ENCODE peak calls at places on chromosomes 12 and 14, in four cellular contexts. U is IMR-90, X is H9, H is H1. D is an unnamed sample.

GRCh38 chr12:46569826-46570390 is 197.3 kb upstream of the SLC38A2 start:
- DNase-seq in U (no peak), X (no peak), H (no peak), D (no peak)

GRCh38 chr12:46267618-46268348 is 1.1 kb downstream of the SLC38A1 start:
- DNase-seq in U (peak), X (no peak), H (no peak), D (no peak)

GRCh38 chr14:52422650-52423356 is 108.7 kb downstream of the PTGER2 start:
- DNase-seq in U (no peak), X (no peak), H (no peak), D (no peak)

GRCh38 chr12:39412210-39412609 is 30.7 kb downstream of the KIF21A start:
- DNase-seq in U (no peak), X (peak), H (peak), D (no peak)

GRCh38 chr12:78181544-78182162 is 351.0 kb downstream of the NAV3 start:
- DNase-seq in U (peak), X (no peak), H (no peak), D (peak)

GRCh38 chr12:93415723-93416464 is 25.9 kb downstream of the UBE2N start:
- DNase-seq in U (peak), X (no peak), H (no peak), D (no peak)

GRCh38 chr12:29207120-29207519 is 58.0 kb downstream of the FAR2 start:
- DNase-seq in U (no peak), X (no peak), H (no peak), D (peak)

GRCh38 chr12:114274131-114274530 is 131.8 kb downstream of the TBX5 start:
- DNase-seq in U (no peak), X (no peak), H (no peak), D (no peak)

GRCh38 chr14:30267141-30267540 is 291.8 kb upstream of the G2E3 start:
- DNase-seq in U (peak), X (no peak), H (no peak), D (no peak)

GRCh38 chr12:50062733-50063452 is 5.5 kb downstream of the ASIC1 start:
- DNase-seq in U (peak), X (no peak), H (no peak), D (no peak)

GRCh38 chr14:102971836-102972606 is 49.6 kb downstream of the AMN start:
- DNase-seq in U (no peak), X (no peak), H (no peak), D (no peak)

GRCh38 chr12:111437816-111438454 is 32.2 kb downstream of the SH2B3 start:
- DNase-seq in U (peak), X (no peak), H (no peak), D (peak)

GRCh38 chr14:90576581-90576980 is 179.8 kb downstream of the CALM1 start:
- DNase-seq in U (peak), X (no peak), H (no peak), D (no peak)

GRCh38 chr14:55746533-55746932 is 166.5 kb downstream of the KTN1 start:
- DNase-seq in U (peak), X (no peak), H (no peak), D (no peak)

GRCh38 chr12:48999371-49000131 is at the start of gene DDN:
- DNase-seq in U (peak), X (peak), H (no peak), D (no peak)

GRCh38 chr14:64569108-64570045 is 19.6 kb downstream of the PPP1R36 start:
- DNase-seq in U (peak), X (no peak), H (no peak), D (peak)

GRCh38 chr12:22083167-22083566 is 37.1 kb downstream of the CMAS start:
- DNase-seq in U (peak), X (no peak), H (no peak), D (no peak)

GRCh38 chr14:47442206-47442605 is 233.2 kb downstream of the MDGA2 start:
- DNase-seq in U (no peak), X (peak), H (peak), D (peak)

GRCh38 chr14:68899033-68899603 is 80.0 kb downstream of the ACTN1 start:
- DNase-seq in U (no peak), X (no peak), H (no peak), D (no peak)

GRCh38 chr14:24673534-24674203 is 39.7 kb upstream of the GZMB start:
- DNase-seq in U (no peak), X (no peak), H (no peak), D (no peak)

GRCh38 chr14:68958553-68958952 is 20.5 kb downstream of the ACTN1 start:
- DNase-seq in U (peak), X (no peak), H (no peak), D (no peak)

GRCh38 chr12:94286580-94287244 is 138.3 kb downstream of the PLXNC1 start:
- DNase-seq in U (no peak), X (no peak), H (no peak), D (no peak)

GRCh38 chr14:91369628-91370445 is 47.8 kb downstream of the CCDC88C start:
- DNase-seq in U (no peak), X (no peak), H (no peak), D (no peak)

GRCh38 chr12:108837680-108838079 is 19.7 kb downstream of the SSH1 start:
- DNase-seq in U (no peak), X (no peak), H (no peak), D (no peak)

GRCh38 chr12:108838194-108839010 is 19.0 kb downstream of the SSH1 start:
- DNase-seq in U (peak), X (peak), H (peak), D (peak)

GRCh38 chr12:108840605-108841328 is 16.6 kb downstream of the SSH1 start:
- DNase-seq in U (peak), X (no peak), H (no peak), D (no peak)

GRCh38 chr12:108839890-108840230 is 17.5 kb downstream of the SSH1 start:
- DNase-seq in U (no peak), X (no peak), H (no peak), D (no peak)

DNA sequence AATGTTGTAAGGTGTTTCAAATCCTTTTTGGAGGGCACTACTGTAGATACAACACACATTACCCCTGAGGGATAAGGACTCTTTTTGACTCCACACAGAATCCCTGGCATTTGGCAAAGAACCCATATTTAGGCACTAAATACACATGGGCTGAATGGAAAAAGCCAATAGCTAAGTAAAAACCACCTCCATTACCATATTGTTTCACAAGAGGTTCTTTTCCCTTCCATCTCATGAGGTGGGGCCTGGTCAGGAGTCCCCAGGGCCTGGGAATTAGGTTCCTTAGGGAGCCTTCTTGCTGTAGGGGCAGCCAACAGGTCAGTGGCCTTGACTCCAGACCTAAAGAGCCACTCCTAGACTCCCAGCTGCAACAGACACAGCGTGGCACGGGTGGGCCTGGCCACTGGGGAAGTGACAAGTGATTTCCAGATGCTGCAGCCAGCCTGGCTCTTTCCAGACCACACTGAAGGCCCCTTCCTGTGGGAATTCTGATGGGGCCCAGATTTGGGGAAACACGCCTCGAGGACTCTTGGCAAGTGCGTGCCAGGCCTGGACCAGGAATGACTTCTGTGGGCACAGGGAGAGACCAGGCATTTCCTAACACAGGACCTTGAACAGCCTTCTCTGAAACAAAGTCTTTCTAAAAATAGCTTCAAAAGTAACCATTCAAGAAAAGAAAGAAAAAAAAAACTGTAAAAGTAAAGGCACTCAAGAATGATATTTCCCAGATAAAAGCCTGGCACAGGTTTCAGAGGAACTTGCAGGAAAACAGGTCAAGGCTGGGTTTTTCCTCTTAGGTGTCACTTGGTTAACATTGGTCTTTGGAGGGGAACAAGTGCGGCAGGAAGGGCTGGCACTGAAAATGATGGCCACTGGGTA is 18.1 kb downstream of the SSH1 start:
- DNase-seq in U (peak), X (no peak), H (no peak), D (no peak)
- H3K18ac ChIP-seq in U (peak), X (peak), H (peak), D (peak)

GRCh38 chr12:51832708-51833107 is 15.8 kb downstream of the FIGNL2 start:
- DNase-seq in U (no peak), X (no peak), H (no peak), D (no peak)
- H3K56ac ChIP-seq in U (no peak), X (no peak), H (no peak), D (no peak)

GRCh38 chr14:100141133-100141497 is 18.3 kb downstream of the DEGS2 start:
- DNase-seq in U (no peak), X (no peak), H (no peak), D (no peak)
- H3K18ac ChIP-seq in U (no peak), X (no peak), H (no peak), D (no peak)

GRCh38 chr12:1380171-1380974 is 214.0 kb downstream of the FBXL14 start:
- DNase-seq in U (no peak), X (no peak), H (no peak), D (no peak)
- H3K56ac ChIP-seq in U (no peak), X (no peak), H (no peak), D (no peak)

GRCh38 chr12:5433081-5433839 is 1.4 kb downstream of the NTF3 start:
- DNase-seq in U (peak), X (peak), H (no peak), D (peak)
- H3K18ac ChIP-seq in U (peak), X (no peak), H (peak), D (no peak)

GRCh38 chr14:75315143-75315542 is 36.5 kb downstream of the FOS start:
- DNase-seq in U (peak), X (no peak), H (no peak), D (no peak)

GRCh38 chr14:75307700-75308379 is 29.2 kb downstream of the FOS start:
- DNase-seq in U (peak), X (peak), H (peak), D (peak)

GRCh38 chr14:75306917-75307699 is 28.5 kb downstream of the FOS start:
- DNase-seq in U (peak), X (no peak), H (no peak), D (peak)

GRCh38 chr14:75310295-75311059 is 31.8 kb downstream of the FOS start:
- DNase-seq in U (peak), X (peak), H (peak), D (peak)
- H3K56ac ChIP-seq in U (no peak), X (no peak), H (no peak), D (no peak)

GRCh38 chr14:97273540-97273939 is 476.4 kb downstream of the VRK1 start:
- DNase-seq in U (no peak), X (no peak), H (no peak), D (peak)

GRCh38 chr14:97276573-97276972 is 479.4 kb downstream of the VRK1 start:
- DNase-seq in U (no peak), X (no peak), H (no peak), D (no peak)

GRCh38 chr14:97274626-97275025 is 477.4 kb downstream of the VRK1 start:
- DNase-seq in U (no peak), X (no peak), H (no peak), D (no peak)

GRCh38 chr14:97277711-97278110 is 480.5 kb downstream of the VRK1 start:
- DNase-seq in U (no peak), X (peak), H (no peak), D (peak)

DNA sequence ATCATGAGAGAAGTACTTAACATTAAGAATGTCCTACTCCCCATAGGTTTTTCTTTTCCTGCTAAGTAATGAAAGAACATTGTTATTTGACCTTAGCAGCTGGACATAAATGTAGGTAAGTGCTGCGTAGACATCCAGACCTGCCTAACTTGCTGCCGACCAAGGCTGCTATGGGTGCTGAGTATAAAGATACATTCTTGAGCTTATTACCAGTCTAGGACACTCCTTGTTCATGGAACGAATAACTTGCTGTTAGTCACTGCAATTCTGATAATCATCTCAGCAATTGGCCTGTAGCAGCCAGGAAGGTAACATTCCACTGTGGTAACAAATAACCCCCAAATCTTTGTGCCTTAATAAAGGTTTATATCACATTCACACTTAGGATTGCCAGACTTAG is 478.1 kb downstream of the VRK1 start:
- DNase-seq in U (no peak), X (no peak), H (no peak), D (no peak)
- H3K18ac ChIP-seq in U (no peak), X (no peak), H (no peak), D (no peak)